ENCODE peak calls at places on chromosomes 7 and 10, in four cellular contexts. One of them, this sample, is unnamed.

GRCh38 chr7:41491313-41491712 is 211.6 kb downstream of the INHBA start:
- DNase-seq in left ventricle myocardium inferior: no peak
- DNase-seq in hepatocyte: no peak
- DNase-seq in endothelial cell of umbilical vein: no peak
- DNase-seq in this sample: no peak

GRCh38 chr10:27742926-27743735 is 2.5 kb downstream of the MKX start:
- DNase-seq in endothelial cell of umbilical vein: peak
- DNase-seq in left ventricle myocardium inferior: peak
- DNase-seq in hepatocyte: peak
- DNase-seq in this sample: no peak

GRCh38 chr7:68288099-68288498 is 1291.5 kb downstream of the TYW1 start:
- DNase-seq in left ventricle myocardium inferior: no peak
- DNase-seq in hepatocyte: no peak
- DNase-seq in endothelial cell of umbilical vein: no peak
- DNase-seq in this sample: no peak

GRCh38 chr7:135224027-135224426 is 9.6 kb upstream of the STRA8 start:
- DNase-seq in left ventricle myocardium inferior: no peak
- DNase-seq in hepatocyte: no peak
- DNase-seq in endothelial cell of umbilical vein: no peak
- DNase-seq in this sample: no peak

GRCh38 chr7:127347567-127348246 is 44.8 kb downstream of the ZNF800 start:
- DNase-seq in left ventricle myocardium inferior: peak
- DNase-seq in hepatocyte: peak
- DNase-seq in endothelial cell of umbilical vein: peak
- DNase-seq in this sample: peak

GRCh38 chr7:12868027-12868426 is 180.6 kb downstream of the ARL4A start:
- DNase-seq in endothelial cell of umbilical vein: no peak
- DNase-seq in hepatocyte: no peak
- DNase-seq in left ventricle myocardium inferior: no peak
- DNase-seq in this sample: no peak

GRCh38 chr7:88929719-88930118 is 134.2 kb upstream of the TEX47 start:
- DNase-seq in endothelial cell of umbilical vein: no peak
- DNase-seq in hepatocyte: no peak
- DNase-seq in left ventricle myocardium inferior: no peak
- DNase-seq in this sample: no peak

GRCh38 chr7:36440880-36441279 is 51.2 kb downstream of the ANLN start:
- DNase-seq in endothelial cell of umbilical vein: peak
- DNase-seq in left ventricle myocardium inferior: no peak
- DNase-seq in hepatocyte: peak
- DNase-seq in this sample: no peak

DNA sequence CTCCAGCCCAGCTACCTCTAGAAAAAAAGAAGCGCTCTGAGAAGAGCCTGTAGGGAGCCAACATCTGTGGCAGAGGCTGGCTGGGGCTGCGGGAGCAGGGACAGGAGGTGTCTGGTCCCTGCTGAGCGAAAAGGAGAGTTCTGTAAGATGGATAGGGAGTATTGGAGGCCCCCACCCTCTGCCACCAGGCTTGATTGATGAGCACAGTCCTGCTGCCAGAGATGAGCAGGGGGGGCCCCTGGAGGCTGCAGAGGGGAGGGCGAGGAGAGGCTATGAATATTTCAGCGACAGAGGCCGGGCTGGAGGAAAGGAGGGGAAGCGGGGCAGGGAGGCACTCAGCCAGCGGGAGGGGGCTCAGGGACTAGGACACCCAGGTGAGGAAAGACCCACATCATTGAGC is 44.5 kb upstream of the HSPB1 start:
- DNase-seq in left ventricle myocardium inferior: no peak
- DNase-seq in hepatocyte: no peak
- DNase-seq in endothelial cell of umbilical vein: no peak
- DNase-seq in this sample: no peak
- H3K4me3 ChIP-seq in left ventricle myocardium inferior: no peak
- H3K4me3 ChIP-seq in hepatocyte: no peak
- H3K4me3 ChIP-seq in endothelial cell of umbilical vein: no peak
- H3K4me3 ChIP-seq in this sample: no peak

GRCh38 chr10:114631678-114632417 is 26.2 kb downstream of the ABLIM1 start:
- DNase-seq in endothelial cell of umbilical vein: peak
- DNase-seq in left ventricle myocardium inferior: peak
- DNase-seq in hepatocyte: peak
- DNase-seq in this sample: no peak

GRCh38 chr10:114632869-114633715 is 25.0 kb downstream of the ABLIM1 start:
- DNase-seq in endothelial cell of umbilical vein: peak
- DNase-seq in hepatocyte: peak
- DNase-seq in left ventricle myocardium inferior: peak
- DNase-seq in this sample: peak

GRCh38 chr10:114634607-114634974 is 23.5 kb downstream of the ABLIM1 start:
- DNase-seq in hepatocyte: peak
- DNase-seq in endothelial cell of umbilical vein: peak
- DNase-seq in left ventricle myocardium inferior: peak
- DNase-seq in this sample: peak

GRCh38 chr10:114635797-114636550 is 22.1 kb downstream of the ABLIM1 start:
- DNase-seq in left ventricle myocardium inferior: no peak
- DNase-seq in endothelial cell of umbilical vein: no peak
- DNase-seq in hepatocyte: no peak
- DNase-seq in this sample: no peak

GRCh38 chr10:114635101-114635500 is 23.0 kb downstream of the ABLIM1 start:
- DNase-seq in hepatocyte: no peak
- DNase-seq in endothelial cell of umbilical vein: no peak
- DNase-seq in left ventricle myocardium inferior: no peak
- DNase-seq in this sample: peak
- H3K27ac ChIP-seq in hepatocyte: peak
- H3K27ac ChIP-seq in endothelial cell of umbilical vein: no peak
- H3K27ac ChIP-seq in left ventricle myocardium inferior: peak
- H3K27ac ChIP-seq in this sample: peak

GRCh38 chr7:92834661-92835139 is 1.7 kb downstream of the CDK6 start:
- DNase-seq in endothelial cell of umbilical vein: peak
- DNase-seq in left ventricle myocardium inferior: no peak
- DNase-seq in hepatocyte: peak
- DNase-seq in this sample: no peak
- H3K4me3 ChIP-seq in endothelial cell of umbilical vein: peak
- H3K4me3 ChIP-seq in left ventricle myocardium inferior: peak
- H3K4me3 ChIP-seq in hepatocyte: peak
- H3K4me3 ChIP-seq in this sample: peak

GRCh38 chr10:78768882-78769281 is 299.9 kb upstream of the ZMIZ1 start:
- DNase-seq in endothelial cell of umbilical vein: no peak
- DNase-seq in hepatocyte: no peak
- DNase-seq in left ventricle myocardium inferior: no peak
- DNase-seq in this sample: no peak
- H3K27ac ChIP-seq in endothelial cell of umbilical vein: no peak
- H3K27ac ChIP-seq in hepatocyte: peak
- H3K27ac ChIP-seq in left ventricle myocardium inferior: no peak
- H3K27ac ChIP-seq in this sample: no peak

This sample was measured in brain microvascular endothelial cell.